ENCODE peak calls at places on chromosomes 6 and 20, in six cellular contexts. M is neuronal stem cell, X is IMR-90, O is H1, L is H9, B is trophoblast cell. F is an unnamed sample.

GRCh38 chr6:107083921-107084320 is 31.4 kb downstream of the BEND3 start:
- DNase-seq in M (no peak), X (no peak), O (no peak), L (no peak), B (peak), F (no peak)

GRCh38 chr20:62723351-62723750 is 14.7 kb downstream of the NTSR1 start:
- DNase-seq in M (no peak), X (peak), O (no peak), L (no peak), B (no peak), F (no peak)

GRCh38 chr20:23536601-23537000 is 31.7 kb downstream of the CST9L start:
- DNase-seq in M (no peak), X (no peak), O (no peak), L (no peak), B (no peak), F (no peak)

GRCh38 chr6:45998524-45998923 is 17.1 kb downstream of the CLIC5 start:
- DNase-seq in M (no peak), X (no peak), O (no peak), L (no peak), B (no peak), F (no peak)

GRCh38 chr6:106186714-106187113 is 100.6 kb downstream of the PRDM1 start:
- DNase-seq in M (no peak), X (no peak), O (no peak), L (no peak), B (no peak), F (no peak)

GRCh38 chr6:69847507-69847812 is 18.9 kb upstream of the COL19A1 start:
- DNase-seq in M (no peak), X (no peak), O (no peak), L (no peak), B (no peak), F (no peak)

GRCh38 chr6:163186527-163186926 is 228.0 kb upstream of the QKI start:
- DNase-seq in M (no peak), X (no peak), O (no peak), L (no peak), B (no peak), F (no peak)

GRCh38 chr20:3660262-3661059 is 2.7 kb downstream of the GFRA4 start:
- DNase-seq in M (no peak), X (no peak), O (no peak), L (peak), B (no peak), F (no peak)

GRCh38 chr6:6661684-6662083 is 73.2 kb downstream of the LY86 start:
- DNase-seq in M (no peak), X (peak), O (no peak), L (no peak), B (peak), F (peak)

GRCh38 chr6:167850792-167851191 is 24.1 kb downstream of the AFDN start:
- DNase-seq in M (no peak), X (no peak), O (no peak), L (peak), B (no peak), F (no peak)

GRCh38 chr6:167847936-167848335 is 21.2 kb downstream of the AFDN start:
- DNase-seq in M (no peak), X (no peak), O (no peak), L (no peak), B (no peak), F (no peak)

GRCh38 chr6:167849846-167850459 is 23.2 kb downstream of the AFDN start:
- DNase-seq in M (peak), X (no peak), O (no peak), L (no peak), B (peak), F (peak)

GRCh38 chr6:167848783-167849182 is 22.1 kb downstream of the AFDN start:
- DNase-seq in M (no peak), X (no peak), O (no peak), L (no peak), B (no peak), F (no peak)

GRCh38 chr6:167851349-167851952 is 24.7 kb downstream of the AFDN start:
- DNase-seq in M (no peak), X (no peak), O (no peak), L (no peak), B (no peak), F (peak)
- H2BK5ac ChIP-seq in M (no peak), X (no peak), O (no peak), L (no peak), B (no peak), F (no peak)

GRCh38 chr6:155143610-155144106 is 120.2 kb upstream of the CLDN20 start:
- DNase-seq in M (no peak), X (no peak), O (no peak), L (no peak), B (no peak), F (no peak)
- H2BK120ac ChIP-seq in M (no peak), X (peak), O (peak), L (no peak), B (no peak), F (peak)

DNA sequence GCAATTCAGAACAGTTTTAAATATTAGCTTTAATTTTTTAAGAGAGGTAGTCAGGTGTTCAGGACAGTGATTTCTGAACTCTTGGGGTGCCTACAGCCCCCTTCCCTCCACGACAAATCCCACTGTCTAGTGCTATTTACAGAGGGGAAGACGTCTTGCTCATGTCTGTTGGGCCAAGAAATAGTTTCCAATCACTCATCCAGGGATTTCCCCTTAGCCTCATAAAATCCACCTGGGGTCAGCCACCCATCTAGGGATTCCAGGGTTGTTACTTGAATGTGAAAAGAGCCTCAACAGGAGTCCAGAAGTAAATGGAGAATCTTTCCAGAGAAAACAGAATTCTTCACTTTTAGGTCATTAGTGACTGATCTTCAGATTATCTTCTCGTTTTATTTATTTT is 37.0 kb downstream of the BICRAL start:
- DNase-seq in M (no peak), X (no peak), O (no peak), L (no peak), B (no peak), F (no peak)
- H3K14ac ChIP-seq in M (no peak), X (no peak), O (no peak), L (peak), B (no peak), F (no peak)

DNA sequence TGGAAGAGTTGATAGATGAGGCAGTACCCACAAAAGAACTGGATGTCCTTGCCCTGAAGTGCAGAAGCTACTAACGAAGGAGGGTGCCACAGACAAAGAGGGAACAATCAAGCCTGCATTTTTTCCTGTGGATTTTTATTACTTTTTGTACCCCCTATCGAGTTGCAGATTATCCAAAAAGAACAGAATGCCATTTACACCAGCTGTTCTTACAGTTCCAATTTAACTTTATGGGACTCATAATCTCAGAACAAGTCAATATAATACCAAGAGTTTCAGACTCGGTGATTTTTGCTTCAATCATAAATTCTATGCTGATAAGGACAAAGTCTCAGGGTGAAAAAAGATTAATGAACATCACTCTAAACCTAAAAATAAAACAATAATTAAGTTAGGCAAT is 4.0 kb upstream of the CNKSR3 start:
- DNase-seq in M (no peak), X (no peak), O (no peak), L (no peak), B (no peak), F (no peak)
- H2BK5ac ChIP-seq in M (no peak), X (no peak), O (no peak), L (no peak), B (no peak), F (no peak)

DNA sequence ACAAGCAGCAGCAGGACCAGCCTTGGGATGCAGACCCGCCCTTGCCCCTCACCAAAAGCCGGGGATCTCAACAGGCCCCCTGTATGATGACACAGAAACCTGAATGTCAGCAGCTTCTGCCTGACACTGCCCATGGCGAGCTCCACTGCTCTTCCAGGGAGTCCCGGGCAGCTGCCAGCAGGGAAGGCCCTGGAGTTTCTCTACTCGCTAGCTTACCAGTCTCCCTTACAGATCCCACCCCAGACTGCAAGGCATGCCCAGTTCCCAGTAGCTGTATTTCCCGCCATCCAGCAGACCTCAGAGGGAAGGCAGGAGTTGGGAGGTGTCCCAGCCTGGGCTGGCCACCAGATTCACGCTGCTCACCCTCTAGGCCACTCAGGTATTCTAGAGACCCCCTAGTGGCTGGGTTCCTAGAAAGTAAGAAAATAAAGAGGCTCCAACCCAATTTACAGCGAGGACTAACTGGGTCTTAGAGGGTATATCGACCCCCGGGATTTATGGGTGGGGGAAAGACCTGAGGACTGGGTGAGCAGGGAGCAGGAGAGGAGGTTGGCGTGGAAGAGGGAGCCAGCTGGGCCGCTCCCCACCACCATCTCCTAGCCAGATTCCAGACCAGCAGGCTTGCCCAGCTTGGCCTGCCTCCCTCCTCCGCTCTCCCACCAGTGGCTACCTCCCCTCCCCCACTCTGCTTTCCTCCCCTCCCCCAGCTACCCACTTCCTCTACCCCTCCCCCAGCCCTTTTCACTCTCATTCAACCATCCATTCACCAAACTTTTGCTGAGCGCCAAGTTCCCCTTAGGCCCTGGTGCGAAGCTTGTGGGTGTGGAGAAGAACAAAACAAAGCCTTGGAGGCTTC is 9.7 kb upstream of the HMGA1 start:
- DNase-seq in M (no peak), X (no peak), O (peak), L (peak), B (no peak), F (no peak)
- H2BK120ac ChIP-seq in M (peak), X (peak), O (peak), L (no peak), B (peak), F (peak)

DNA sequence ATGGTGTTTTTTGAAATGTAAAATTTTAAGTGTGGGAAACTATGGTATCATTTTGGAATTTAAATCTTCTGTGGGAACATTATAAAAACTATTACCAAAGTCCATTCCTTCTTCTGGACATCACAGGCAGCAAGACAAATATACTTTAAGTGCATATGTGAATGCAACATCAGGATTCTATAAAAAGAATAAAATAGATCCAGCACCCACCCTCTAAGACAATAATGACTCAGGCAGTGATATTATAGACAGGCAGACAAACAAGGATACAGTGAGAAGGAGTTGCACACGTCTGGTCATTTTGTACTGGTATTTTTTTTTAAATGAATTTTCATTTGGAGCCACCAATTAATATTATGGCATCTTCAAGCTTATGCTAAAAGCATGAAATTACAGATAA is 21.1 kb upstream of the NEDD9 start:
- DNase-seq in M (no peak), X (no peak), O (no peak), L (no peak), B (no peak), F (no peak)
- H3K14ac ChIP-seq in M (no peak), X (no peak), O (no peak), L (no peak), B (no peak), F (no peak)

GRCh38 chr20:48186447-48186846 is 401.2 kb upstream of the SULF2 start:
- DNase-seq in M (no peak), X (peak), O (no peak), L (no peak), B (no peak), F (no peak)

GRCh38 chr20:48184229-48184628 is 398.9 kb upstream of the SULF2 start:
- DNase-seq in M (no peak), X (no peak), O (no peak), L (no peak), B (peak), F (no peak)

GRCh38 chr20:48189177-48189576 is 403.9 kb upstream of the SULF2 start:
- DNase-seq in M (no peak), X (no peak), O (no peak), L (peak), B (no peak), F (peak)

GRCh38 chr20:48187891-48188290 is 402.6 kb upstream of the SULF2 start:
- DNase-seq in M (no peak), X (peak), O (no peak), L (no peak), B (no peak), F (no peak)

DNA sequence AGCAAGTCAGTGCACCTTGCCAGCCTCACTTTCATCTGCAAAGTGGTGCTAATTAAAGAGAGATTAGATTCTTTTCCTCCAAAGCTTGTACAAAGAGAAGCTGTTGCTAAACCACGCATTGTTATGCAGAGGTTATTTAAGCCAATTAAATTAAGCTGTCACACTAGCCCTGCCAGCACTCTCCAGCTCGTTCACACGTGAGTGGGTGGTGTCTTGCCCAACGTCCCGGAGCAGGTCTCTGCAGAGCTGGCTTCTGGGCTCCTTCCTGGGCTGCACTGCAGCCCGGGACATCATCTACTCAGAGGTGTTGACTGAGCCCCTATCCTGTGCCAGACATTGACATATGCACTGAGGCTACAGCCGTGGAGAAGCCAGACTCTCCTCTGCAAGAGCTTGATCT is 401.6 kb upstream of the SULF2 start:
- DNase-seq in M (peak), X (no peak), O (no peak), L (no peak), B (no peak), F (no peak)
- H2BK5ac ChIP-seq in M (no peak), X (no peak), O (no peak), L (no peak), B (no peak), F (no peak)

GRCh38 chr6:100415780-100416179 is 48.9 kb downstream of the SIM1 start:
- DNase-seq in M (no peak), X (no peak), O (no peak), L (no peak), B (no peak), F (no peak)
- H2BK120ac ChIP-seq in M (no peak), X (no peak), O (no peak), L (no peak), B (no peak), F (no peak)

DNA sequence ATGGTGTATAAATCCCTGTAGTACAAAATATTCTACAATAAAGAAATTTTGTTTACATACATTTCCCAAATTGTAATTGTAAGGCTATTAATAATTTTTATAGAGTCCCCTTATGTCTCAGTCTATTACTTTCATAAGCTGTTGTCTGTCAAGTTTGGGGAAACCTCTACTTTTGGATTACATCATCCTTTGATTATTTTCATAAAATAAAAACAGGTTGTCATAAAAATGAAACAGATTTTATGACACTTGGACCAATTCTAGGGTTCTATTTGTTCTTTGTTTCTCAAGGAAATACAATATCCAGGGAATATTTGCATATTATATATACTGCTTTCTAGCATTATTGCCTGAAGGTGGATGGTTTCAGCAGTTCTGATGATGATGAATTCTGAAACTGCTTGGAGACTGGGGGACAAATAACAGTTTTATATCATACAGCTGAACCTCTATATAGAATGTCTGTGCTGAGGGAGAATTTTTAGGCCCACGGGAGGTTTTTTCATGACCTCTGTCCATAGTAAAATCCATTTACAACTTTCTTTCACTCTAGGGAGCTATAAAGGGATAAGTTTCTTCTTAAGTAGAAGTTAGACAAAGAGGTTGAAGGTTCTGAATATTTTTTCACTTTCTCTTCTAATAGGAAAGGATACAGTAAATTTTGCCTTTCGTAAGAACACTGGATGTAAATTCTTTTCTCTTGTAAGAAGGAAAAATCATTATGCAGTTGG is 57.9 kb downstream of the CD2AP start:
- DNase-seq in M (no peak), X (no peak), O (no peak), L (no peak), B (no peak), F (no peak)
- H3K14ac ChIP-seq in M (no peak), X (no peak), O (no peak), L (no peak), B (no peak), F (no peak)

GRCh38 chr6:111482236-111482958 is 621 bp downstream of the REV3L start:
- DNase-seq in M (no peak), X (peak), O (no peak), L (no peak), B (peak), F (peak)

GRCh38 chr6:111483736-111484654 is 977 bp upstream of the REV3L start:
- DNase-seq in M (peak), X (peak), O (peak), L (peak), B (peak), F (peak)

GRCh38 chr6:111481836-111482235 is 1.2 kb downstream of the REV3L start:
- DNase-seq in M (no peak), X (peak), O (no peak), L (no peak), B (no peak), F (peak)

GRCh38 chr6:111484655-111484974 is 1.6 kb upstream of the REV3L start:
- DNase-seq in M (no peak), X (peak), O (no peak), L (no peak), B (no peak), F (peak)

GRCh38 chr6:111482959-111483735 is at the start of gene REV3L:
- DNase-seq in M (peak), X (peak), O (peak), L (peak), B (peak), F (peak)
- H2BK5ac ChIP-seq in M (peak), X (peak), O (peak), L (no peak), B (peak), F (peak)

F was measured in mesenchymal stem cell.